ENCODE peak calls at places on chromosomes 3 and 15, in ten cellular contexts. B is NCI-H524; S is GM23338; V is activated gamma-delta T cell treated with anti-CD3 and anti-CD28 coated beads, Interleukin-2, amount 50 U/mL, for 16 hours; U is ascending aorta; Z is activated CD4-positive, CD25-positive, alpha-beta regulatory T cell treated with anti-CD3 and anti-CD28 coated beads, Interleukin-2, amount 50 U/mL, for 72 hours; X is AG20443; I is H54; G is CD4-positive, alpha-beta T cell; F is activated CD8-positive, alpha-beta memory T cell treated with anti-CD3 and anti-CD28 coated beads for 48 hours. D is an unnamed sample.

GRCh38 chr15:37973856-37974255 is 39.4 kb downstream of the TMCO5A start:
- DNase-seq in B (no peak), S (no peak), V (no peak), U (no peak), Z (no peak), X (no peak), I (no peak), G (no peak), F (no peak), D (no peak)

GRCh38 chr3:21645121-21645897 is 105.7 kb downstream of the ZNF385D start:
- DNase-seq in B (no peak), S (no peak), V (no peak), U (peak), Z (no peak), X (peak), I (no peak), G (no peak), F (no peak), D (no peak)

GRCh38 chr15:81012588-81012987 is 11.9 kb downstream of the TLNRD1 start:
- DNase-seq in B (no peak), S (no peak), V (no peak), U (no peak), Z (no peak), X (no peak), I (no peak), G (no peak), F (no peak), D (no peak)

GRCh38 chr3:24578324-24578723 is 83.7 kb upstream of the THRB start:
- DNase-seq in B (no peak), S (no peak), V (no peak), U (no peak), Z (no peak), X (no peak), I (no peak), G (no peak), F (no peak), D (no peak)

GRCh38 chr3:51708216-51708845 is 1.5 kb downstream of the GRM2 start:
- DNase-seq in B (no peak), S (no peak), V (no peak), U (no peak), Z (peak), X (no peak), I (no peak), G (no peak), F (no peak), D (no peak)

GRCh38 chr3:49166752-49167556 is 823 bp upstream of the CCDC71 start:
- DNase-seq in B (no peak), S (no peak), V (no peak), U (no peak), Z (no peak), X (no peak), I (no peak), G (no peak), F (no peak), D (no peak)

GRCh38 chr3:184377374-184377773 is 633 bp downstream of the THPO start:
- DNase-seq in B (no peak), S (no peak), V (no peak), U (no peak), Z (no peak), X (no peak), I (no peak), G (no peak), F (no peak), D (no peak)

GRCh38 chr3:44885618-44886017 is 11.2 kb downstream of the TGM4 start:
- DNase-seq in B (no peak), S (no peak), V (no peak), U (no peak), Z (no peak), X (peak), I (peak), G (no peak), F (no peak), D (peak)

GRCh38 chr3:186930143-186930638 is at the start of gene ST6GAL1:
- DNase-seq in B (peak), S (peak), V (peak), U (no peak), Z (peak), X (no peak), I (peak), G (peak), F (peak), D (peak)

GRCh38 chr15:49041406-49041805 is 4.8 kb downstream of the SECISBP2L start:
- DNase-seq in B (no peak), S (no peak), V (no peak), U (no peak), Z (no peak), X (no peak), I (no peak), G (no peak), F (no peak), D (no peak)

D was measured in SW 1271.